ENCODE peak calls at places on chromosomes 12 and 14, in ten cellular contexts. X is heart left ventricle; H is pancreas; K is upper lobe of left lung; T is left ventricle myocardium inferior; C is A549; F is CD8-positive, alpha-beta memory T cell; G is neural progenitor cell; L is psoas muscle; U is HCT116. Y is an unnamed sample.

GRCh38 chr12:112979281-112979680 is 962 bp downstream of the OAS2 start:
- DNase-seq in X (peak; percentile 23), H (no peak), K (no peak), T (no peak), C (no peak), F (peak; percentile 59), G (no peak), L (no peak), U (no peak), Y (peak; percentile 53)

GRCh38 chr14:100860556-100861187 is 34.8 kb downstream of the MEG3 start:
- DNase-seq in X (no peak), H (peak; percentile 37), K (peak; percentile 49), T (peak; percentile 7), C (no peak), F (no peak), G (no peak), L (no peak), U (no peak), Y (no peak)

GRCh38 chr14:104993808-104994591 is 8.4 kb downstream of the CLBA1 start:
- DNase-seq in X (no peak), H (no peak), K (peak; percentile 75), T (no peak), C (no peak), F (no peak), G (no peak), L (no peak), U (no peak), Y (no peak)

GRCh38 chr14:60349663-60350365 is 100.8 kb downstream of the PPM1A start:
- DNase-seq in X (peak; percentile 9), H (no peak), K (no peak), T (no peak), C (peak; percentile 56), F (no peak), G (peak; percentile 75), L (no peak), U (peak; percentile 39), Y (peak; percentile 26)

GRCh38 chr12:105907982-105908381 is 230.8 kb downstream of the NUAK1 start:
- DNase-seq in X (no peak), H (no peak), K (no peak), T (no peak), C (no peak), F (no peak), G (no peak), L (no peak), U (no peak), Y (no peak)

GRCh38 chr12:117279606-117280005 is 81.8 kb downstream of the NOS1 start:
- DNase-seq in X (no peak), H (no peak), K (no peak), T (no peak), C (no peak), F (no peak), G (no peak), L (no peak), U (no peak), Y (no peak)

GRCh38 chr12:81683881-81684280 is 75.3 kb downstream of the PPFIA2 start:
- DNase-seq in X (no peak), H (no peak), K (no peak), T (no peak), C (no peak), F (no peak), G (no peak), L (no peak), U (no peak), Y (no peak)

GRCh38 chr12:27013606-27014084 is 539 bp downstream of the TM7SF3 start:
- DNase-seq in X (no peak), H (no peak), K (no peak), T (no peak), C (peak; percentile 27), F (no peak), G (peak; percentile 41), L (no peak), U (no peak), Y (no peak)

GRCh38 chr12:98830657-98831056 is 185.6 kb downstream of the APAF1 start:
- DNase-seq in X (no peak), H (no peak), K (peak; percentile 3), T (no peak), C (no peak), F (no peak), G (no peak), L (no peak), U (no peak), Y (no peak)

GRCh38 chr12:78863482-78864427 is 819 bp upstream of the SYT1 start:
- DNase-seq in X (no peak), H (peak; percentile 75), K (peak; percentile 88), T (peak; percentile 14), C (peak; percentile 72), F (no peak), G (peak; percentile 81), L (peak; percentile 14), U (no peak), Y (no peak)

GRCh38 chr12:51590347-51591019 is 550 bp upstream of the SCN8A start:
- DNase-seq in X (peak; percentile 43), H (peak; percentile 92), K (peak; percentile 95), T (peak; percentile 57), C (peak; percentile 70), F (peak; percentile 76), G (peak; percentile 98), L (peak; percentile 56), U (peak; percentile 51), Y (peak; percentile 66)

GRCh38 chr14:55518391-55518790 is 61.6 kb upstream of the KTN1 start:
- DNase-seq in X (no peak), H (no peak), K (no peak), T (no peak), C (no peak), F (no peak), G (no peak), L (no peak), U (no peak), Y (no peak)
- H3K9me3 ChIP-seq in X (no peaks in the 10 kb centered on the region), H (no peaks in the 10 kb centered on the region), K (peaks cover 5% of the 10 kb centered on the region), T (peaks cover 16% of the 10 kb centered on the region), C (no peaks in the 10 kb centered on the region), F (no peaks in the 10 kb centered on the region), G (no peaks in the 10 kb centered on the region), L (peaks cover 7% of the 10 kb centered on the region), U (no peaks in the 10 kb centered on the region), Y (no peaks in the 10 kb centered on the region)

GRCh38 chr14:80927385-80927989 is 14.1 kb downstream of the CEP128 start:
- DNase-seq in X (no peak), H (no peak), K (no peak), T (no peak), C (no peak), F (no peak), G (no peak), L (no peak), U (no peak), Y (no peak)

GRCh38 chr14:80930836-80931389 is 10.6 kb downstream of the CEP128 start:
- DNase-seq in X (no peak), H (no peak), K (no peak), T (no peak), C (no peak), F (peak; percentile 80), G (no peak), L (no peak), U (no peak), Y (peak; percentile 85)

GRCh38 chr14:80930095-80930494 is 11.4 kb downstream of the CEP128 start:
- DNase-seq in X (no peak), H (no peak), K (no peak), T (no peak), C (no peak), F (no peak), G (no peak), L (no peak), U (no peak), Y (no peak)

GRCh38 chr14:80933282-80933681 is 8.3 kb downstream of the CEP128 start:
- DNase-seq in X (no peak), H (no peak), K (no peak), T (no peak), C (no peak), F (no peak), G (no peak), L (no peak), U (no peak), Y (no peak)
- H3K4me1 ChIP-seq in X (no peaks in the 10 kb centered on the region), H (no peaks in the 10 kb centered on the region), K (no peaks in the 10 kb centered on the region), T (no peaks in the 10 kb centered on the region), C (peaks cover 3% of the 10 kb centered on the region), F (peaks cover 24% of the 10 kb centered on the region), G (peaks cover 5% of the 10 kb centered on the region), L (no peaks in the 10 kb centered on the region), U (peaks cover 9% of the 10 kb centered on the region), Y (peaks cover 31% of the 10 kb centered on the region)

GRCh38 chr12:34391771-34392581 is 369.7 kb downstream of the ALG10 start:
- DNase-seq in X (no peak), H (peak; percentile 35), K (peak; percentile 48), T (peak; percentile 3), C (no peak), F (peak; percentile 41), G (no peak), L (peak; percentile 3), U (no peak), Y (no peak)

GRCh38 chr12:34389378-34390170 is 367.3 kb downstream of the ALG10 start:
- DNase-seq in X (no peak), H (peak; percentile 34), K (peak; percentile 33), T (no peak), C (no peak), F (peak; percentile 36), G (no peak), L (no peak), U (no peak), Y (no peak)

GRCh38 chr12:34390846-34391700 is 368.8 kb downstream of the ALG10 start:
- DNase-seq in X (no peak), H (peak; percentile 27), K (peak; percentile 58), T (peak; percentile 5), C (no peak), F (peak; percentile 20), G (no peak), L (peak; percentile 6), U (no peak), Y (peak; percentile 24)

GRCh38 chr12:34388636-34389377 is 366.5 kb downstream of the ALG10 start:
- DNase-seq in X (no peak), H (peak; percentile 29), K (peak; percentile 44), T (no peak), C (no peak), F (peak; percentile 30), G (no peak), L (no peak), U (no peak), Y (no peak)

DNA sequence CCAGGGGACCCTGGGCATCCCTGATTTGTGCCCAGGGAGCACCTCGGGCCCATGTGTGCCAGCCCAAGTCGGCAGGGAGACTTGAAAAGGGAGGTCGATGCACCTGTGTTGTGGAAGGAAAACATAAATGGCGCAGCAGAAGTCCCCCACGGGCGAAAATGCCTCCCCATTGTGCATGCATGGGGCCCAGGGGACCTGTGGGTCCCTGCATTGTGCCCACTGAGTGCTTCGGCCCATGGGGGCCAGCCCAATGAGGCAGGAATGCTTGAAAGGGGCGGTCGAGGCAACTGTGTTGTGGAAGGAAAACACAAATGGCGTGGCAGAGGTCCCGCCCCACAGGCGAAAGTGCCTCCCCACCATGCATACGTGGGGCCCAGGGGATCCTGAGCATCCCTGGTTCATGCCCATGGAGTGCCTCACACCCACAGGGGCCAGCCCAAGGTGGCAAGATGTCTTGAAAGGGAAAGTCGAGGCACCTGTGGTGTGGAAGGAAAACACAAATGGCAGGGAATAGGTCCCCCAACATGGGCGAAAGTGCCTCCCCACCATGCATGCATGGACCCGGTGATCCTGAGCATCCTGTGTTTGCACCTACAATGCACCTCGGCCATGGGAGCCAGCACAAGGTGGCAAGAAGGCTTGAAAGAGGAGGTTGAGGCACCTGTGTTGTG is 368.0 kb downstream of the ALG10 start:
- DNase-seq in X (no peak), H (peak; percentile 36), K (peak; percentile 41), T (no peak), C (no peak), F (peak; percentile 43), G (no peak), L (no peak), U (no peak), Y (no peak)
- H3K9me3 ChIP-seq in X (no peaks in the 10 kb centered on the region), H (no peaks in the 10 kb centered on the region), K (peaks cover 94% of the 10 kb centered on the region), T (peaks cover 59% of the 10 kb centered on the region), C (no peaks in the 10 kb centered on the region), F (no peaks in the 10 kb centered on the region), G (peaks cover 4% of the 10 kb centered on the region), L (no peaks in the 10 kb centered on the region), U (no peaks in the 10 kb centered on the region), Y (no peaks in the 10 kb centered on the region)

GRCh38 chr14:20684662-20685456 is 499 bp downstream of the RNASE4 start:
- DNase-seq in X (peak; percentile 40), H (peak; percentile 62), K (no peak), T (no peak), C (peak; percentile 34), F (no peak), G (peak; percentile 29), L (peak; percentile 15), U (peak; percentile 42), Y (no peak)
- H3K4me1 ChIP-seq in X (peaks cover 14% of the 10 kb centered on the region), H (peaks cover 45% of the 10 kb centered on the region), K (peaks cover 42% of the 10 kb centered on the region), T (peaks cover 70% of the 10 kb centered on the region), C (peaks cover 45% of the 10 kb centered on the region), F (peaks cover 22% of the 10 kb centered on the region), G (peaks cover 8% of the 10 kb centered on the region), L (peaks cover 17% of the 10 kb centered on the region), U (peaks cover 59% of the 10 kb centered on the region), Y (peaks cover 31% of the 10 kb centered on the region)

Y was measured in CD4-positive, alpha-beta memory T cell.